ENCODE peak calls at places on chromosomes 12 and 14, in nine cellular contexts. One of them, this sample, is unnamed.

GRCh38 chr12:127550271-127550670 is 716.7 kb upstream of the TMEM132C start:
- DNase-seq in GM18507: no peak
- DNase-seq in CD8-positive, alpha-beta memory T cell: no peak
- DNase-seq in effector memory CD8-positive, alpha-beta T cell: no peak
- DNase-seq in GM12892: no peak
- DNase-seq in COLO829: no peak
- DNase-seq in non-pigmented ciliary epithelial cell: peak; percentile 36
- DNase-seq in AG20443: peak; percentile 15
- DNase-seq in globus pallidus: no peak
- DNase-seq in this sample: no peak

GRCh38 chr14:96564389-96564788 is 62.2 kb downstream of the PAPOLA start:
- DNase-seq in GM18507: no peak
- DNase-seq in CD8-positive, alpha-beta memory T cell: no peak
- DNase-seq in effector memory CD8-positive, alpha-beta T cell: no peak
- DNase-seq in GM12892: no peak
- DNase-seq in COLO829: no peak
- DNase-seq in non-pigmented ciliary epithelial cell: no peak
- DNase-seq in AG20443: no peak
- DNase-seq in globus pallidus: no peak
- DNase-seq in this sample: peak; percentile 17

GRCh38 chr12:115756271-115756670 is 521.2 kb downstream of the MED13L start:
- DNase-seq in GM18507: no peak
- DNase-seq in CD8-positive, alpha-beta memory T cell: no peak
- DNase-seq in effector memory CD8-positive, alpha-beta T cell: no peak
- DNase-seq in GM12892: no peak
- DNase-seq in COLO829: no peak
- DNase-seq in non-pigmented ciliary epithelial cell: no peak
- DNase-seq in AG20443: no peak
- DNase-seq in globus pallidus: no peak
- DNase-seq in this sample: no peak

GRCh38 chr12:89250213-89250612 is 102.1 kb downstream of the DUSP6 start:
- DNase-seq in GM18507: no peak
- DNase-seq in CD8-positive, alpha-beta memory T cell: no peak
- DNase-seq in effector memory CD8-positive, alpha-beta T cell: no peak
- DNase-seq in GM12892: no peak
- DNase-seq in COLO829: no peak
- DNase-seq in non-pigmented ciliary epithelial cell: no peak
- DNase-seq in AG20443: no peak
- DNase-seq in globus pallidus: no peak
- DNase-seq in this sample: no peak

GRCh38 chr14:89603938-89604480 is 187.0 kb upstream of the FOXN3 start:
- DNase-seq in GM18507: no peak
- DNase-seq in CD8-positive, alpha-beta memory T cell: no peak
- DNase-seq in effector memory CD8-positive, alpha-beta T cell: no peak
- DNase-seq in GM12892: no peak
- DNase-seq in COLO829: no peak
- DNase-seq in non-pigmented ciliary epithelial cell: no peak
- DNase-seq in AG20443: no peak
- DNase-seq in globus pallidus: no peak
- DNase-seq in this sample: no peak

GRCh38 chr12:116274552-116275375 is 2.7 kb downstream of the MED13L start:
- DNase-seq in GM18507: no peak
- DNase-seq in CD8-positive, alpha-beta memory T cell: no peak
- DNase-seq in effector memory CD8-positive, alpha-beta T cell: no peak
- DNase-seq in GM12892: no peak
- DNase-seq in COLO829: no peak
- DNase-seq in non-pigmented ciliary epithelial cell: no peak
- DNase-seq in AG20443: no peak
- DNase-seq in globus pallidus: no peak
- DNase-seq in this sample: no peak

GRCh38 chr12:92912052-92912451 is 17.0 kb downstream of the EEA1 start:
- DNase-seq in GM18507: no peak
- DNase-seq in CD8-positive, alpha-beta memory T cell: no peak
- DNase-seq in effector memory CD8-positive, alpha-beta T cell: no peak
- DNase-seq in GM12892: no peak
- DNase-seq in COLO829: peak; percentile 85
- DNase-seq in non-pigmented ciliary epithelial cell: no peak
- DNase-seq in AG20443: no peak
- DNase-seq in globus pallidus: no peak
- DNase-seq in this sample: no peak

GRCh38 chr12:132330549-132330881 is 1.1 kb upstream of the GALNT9 start:
- DNase-seq in GM18507: no peak
- DNase-seq in CD8-positive, alpha-beta memory T cell: no peak
- DNase-seq in effector memory CD8-positive, alpha-beta T cell: no peak
- DNase-seq in GM12892: no peak
- DNase-seq in COLO829: no peak
- DNase-seq in non-pigmented ciliary epithelial cell: no peak
- DNase-seq in AG20443: no peak
- DNase-seq in globus pallidus: no peak
- DNase-seq in this sample: no peak

GRCh38 chr12:91216871-91217270 is 34.3 kb upstream of the DCN start:
- DNase-seq in GM18507: no peak
- DNase-seq in CD8-positive, alpha-beta memory T cell: no peak
- DNase-seq in effector memory CD8-positive, alpha-beta T cell: no peak
- DNase-seq in GM12892: no peak
- DNase-seq in COLO829: no peak
- DNase-seq in non-pigmented ciliary epithelial cell: no peak
- DNase-seq in AG20443: no peak
- DNase-seq in globus pallidus: no peak
- DNase-seq in this sample: no peak

GRCh38 chr12:19882418-19882817 is 443.1 kb downstream of the AEBP2 start:
- DNase-seq in GM18507: no peak
- DNase-seq in CD8-positive, alpha-beta memory T cell: no peak
- DNase-seq in effector memory CD8-positive, alpha-beta T cell: no peak
- DNase-seq in GM12892: no peak
- DNase-seq in COLO829: no peak
- DNase-seq in non-pigmented ciliary epithelial cell: no peak
- DNase-seq in AG20443: no peak
- DNase-seq in globus pallidus: no peak
- DNase-seq in this sample: peak; percentile 32

GRCh38 chr12:116015525-116015924 is 262.0 kb downstream of the MED13L start:
- DNase-seq in GM18507: no peak
- DNase-seq in CD8-positive, alpha-beta memory T cell: no peak
- DNase-seq in effector memory CD8-positive, alpha-beta T cell: no peak
- DNase-seq in GM12892: no peak
- DNase-seq in COLO829: peak; percentile 28
- DNase-seq in non-pigmented ciliary epithelial cell: peak; percentile 41
- DNase-seq in AG20443: peak; percentile 55
- DNase-seq in globus pallidus: peak; percentile 58
- DNase-seq in this sample: peak; percentile 33

GRCh38 chr12:92649511-92650227 is 53.1 kb upstream of the PLEKHG7 start:
- DNase-seq in GM18507: peak; percentile 18
- DNase-seq in CD8-positive, alpha-beta memory T cell: peak; percentile 73
- DNase-seq in effector memory CD8-positive, alpha-beta T cell: peak; percentile 59
- DNase-seq in GM12892: peak; percentile 18
- DNase-seq in COLO829: peak; percentile 73
- DNase-seq in non-pigmented ciliary epithelial cell: peak; percentile 74
- DNase-seq in AG20443: peak; percentile 87
- DNase-seq in globus pallidus: peak; percentile 70
- DNase-seq in this sample: peak; percentile 77

GRCh38 chr14:99841436-99842071 is 48.3 kb downstream of the EML1 start:
- DNase-seq in GM18507: no peak
- DNase-seq in CD8-positive, alpha-beta memory T cell: no peak
- DNase-seq in effector memory CD8-positive, alpha-beta T cell: no peak
- DNase-seq in GM12892: no peak
- DNase-seq in COLO829: no peak
- DNase-seq in non-pigmented ciliary epithelial cell: no peak
- DNase-seq in AG20443: no peak
- DNase-seq in globus pallidus: no peak
- DNase-seq in this sample: peak; percentile 24

GRCh38 chr12:96048392-96048969 is 13.1 kb upstream of the LTA4H start:
- DNase-seq in GM18507: no peak
- DNase-seq in CD8-positive, alpha-beta memory T cell: no peak
- DNase-seq in effector memory CD8-positive, alpha-beta T cell: no peak
- DNase-seq in GM12892: no peak
- DNase-seq in COLO829: no peak
- DNase-seq in non-pigmented ciliary epithelial cell: no peak
- DNase-seq in AG20443: no peak
- DNase-seq in globus pallidus: no peak
- DNase-seq in this sample: no peak

GRCh38 chr14:53564870-53565269 is 391.8 kb downstream of the BMP4 start:
- DNase-seq in GM18507: no peak
- DNase-seq in CD8-positive, alpha-beta memory T cell: no peak
- DNase-seq in effector memory CD8-positive, alpha-beta T cell: no peak
- DNase-seq in GM12892: no peak
- DNase-seq in COLO829: no peak
- DNase-seq in non-pigmented ciliary epithelial cell: no peak
- DNase-seq in AG20443: no peak
- DNase-seq in globus pallidus: no peak
- DNase-seq in this sample: no peak

GRCh38 chr12:26520154-26520553 is 312.8 kb downstream of the ITPR2 start:
- DNase-seq in GM18507: no peak
- DNase-seq in CD8-positive, alpha-beta memory T cell: no peak
- DNase-seq in effector memory CD8-positive, alpha-beta T cell: no peak
- DNase-seq in GM12892: no peak
- DNase-seq in COLO829: no peak
- DNase-seq in non-pigmented ciliary epithelial cell: no peak
- DNase-seq in AG20443: no peak
- DNase-seq in globus pallidus: no peak
- DNase-seq in this sample: peak; percentile 42

GRCh38 chr14:34722723-34723545 is 8.5 kb upstream of the CFL2 start:
- DNase-seq in GM18507: no peak
- DNase-seq in CD8-positive, alpha-beta memory T cell: no peak
- DNase-seq in effector memory CD8-positive, alpha-beta T cell: peak; percentile 19
- DNase-seq in GM12892: peak; percentile 43
- DNase-seq in COLO829: peak; percentile 69
- DNase-seq in non-pigmented ciliary epithelial cell: no peak
- DNase-seq in AG20443: peak; percentile 79
- DNase-seq in globus pallidus: peak; percentile 82
- DNase-seq in this sample: peak; percentile 45

GRCh38 chr12:51195841-51196240 is 22.0 kb downstream of the POU6F1 start:
- DNase-seq in GM18507: no peak
- DNase-seq in CD8-positive, alpha-beta memory T cell: no peak
- DNase-seq in effector memory CD8-positive, alpha-beta T cell: no peak
- DNase-seq in GM12892: no peak
- DNase-seq in COLO829: no peak
- DNase-seq in non-pigmented ciliary epithelial cell: no peak
- DNase-seq in AG20443: no peak
- DNase-seq in globus pallidus: no peak
- DNase-seq in this sample: no peak

GRCh38 chr12:50732591-50732990 is 31.3 kb upstream of the ATF1 start:
- DNase-seq in GM18507: no peak
- DNase-seq in CD8-positive, alpha-beta memory T cell: no peak
- DNase-seq in effector memory CD8-positive, alpha-beta T cell: no peak
- DNase-seq in GM12892: no peak
- DNase-seq in COLO829: no peak
- DNase-seq in non-pigmented ciliary epithelial cell: peak; percentile 85
- DNase-seq in AG20443: peak; percentile 89
- DNase-seq in globus pallidus: no peak
- DNase-seq in this sample: no peak

GRCh38 chr12:57479376-57480115 is at the start of gene ARHGAP9:
- DNase-seq in GM18507: no peak
- DNase-seq in CD8-positive, alpha-beta memory T cell: peak; percentile 87
- DNase-seq in effector memory CD8-positive, alpha-beta T cell: peak; percentile 57
- DNase-seq in GM12892: no peak
- DNase-seq in COLO829: no peak
- DNase-seq in non-pigmented ciliary epithelial cell: no peak
- DNase-seq in AG20443: no peak
- DNase-seq in globus pallidus: no peak
- DNase-seq in this sample: no peak

GRCh38 chr12:100794441-100795192 is at the start of gene ANO4:
- DNase-seq in GM18507: no peak
- DNase-seq in CD8-positive, alpha-beta memory T cell: no peak
- DNase-seq in effector memory CD8-positive, alpha-beta T cell: no peak
- DNase-seq in GM12892: no peak
- DNase-seq in COLO829: no peak
- DNase-seq in non-pigmented ciliary epithelial cell: no peak
- DNase-seq in AG20443: peak; percentile 24
- DNase-seq in globus pallidus: peak; percentile 73
- DNase-seq in this sample: no peak

GRCh38 chr14:21933681-21934080 is 260.1 kb upstream of the OR4E1 start:
- DNase-seq in GM18507: no peak
- DNase-seq in CD8-positive, alpha-beta memory T cell: no peak
- DNase-seq in effector memory CD8-positive, alpha-beta T cell: no peak
- DNase-seq in GM12892: no peak
- DNase-seq in COLO829: no peak
- DNase-seq in non-pigmented ciliary epithelial cell: no peak
- DNase-seq in AG20443: no peak
- DNase-seq in globus pallidus: no peak
- DNase-seq in this sample: no peak

GRCh38 chr12:51592034-51592705 is 1.1 kb downstream of the SCN8A start:
- DNase-seq in GM18507: no peak
- DNase-seq in CD8-positive, alpha-beta memory T cell: no peak
- DNase-seq in effector memory CD8-positive, alpha-beta T cell: no peak
- DNase-seq in GM12892: no peak
- DNase-seq in COLO829: peak; percentile 8
- DNase-seq in non-pigmented ciliary epithelial cell: peak; percentile 31
- DNase-seq in AG20443: peak; percentile 58
- DNase-seq in globus pallidus: no peak
- DNase-seq in this sample: no peak

GRCh38 chr14:63654346-63654745 is 12.7 kb upstream of the WDR89 start:
- DNase-seq in GM18507: no peak
- DNase-seq in CD8-positive, alpha-beta memory T cell: no peak
- DNase-seq in effector memory CD8-positive, alpha-beta T cell: no peak
- DNase-seq in GM12892: no peak
- DNase-seq in COLO829: no peak
- DNase-seq in non-pigmented ciliary epithelial cell: no peak
- DNase-seq in AG20443: peak; percentile 50
- DNase-seq in globus pallidus: no peak
- DNase-seq in this sample: no peak

GRCh38 chr14:38481939-38482678 is 226.2 kb upstream of the CLEC14A start:
- DNase-seq in GM18507: no peak
- DNase-seq in CD8-positive, alpha-beta memory T cell: no peak
- DNase-seq in effector memory CD8-positive, alpha-beta T cell: no peak
- DNase-seq in GM12892: no peak
- DNase-seq in COLO829: no peak
- DNase-seq in non-pigmented ciliary epithelial cell: no peak
- DNase-seq in AG20443: peak; percentile 62
- DNase-seq in globus pallidus: no peak
- DNase-seq in this sample: no peak

GRCh38 chr14:99001241-99001640 is 270.8 kb downstream of the BCL11B start:
- DNase-seq in GM18507: no peak
- DNase-seq in CD8-positive, alpha-beta memory T cell: no peak
- DNase-seq in effector memory CD8-positive, alpha-beta T cell: no peak
- DNase-seq in GM12892: no peak
- DNase-seq in COLO829: no peak
- DNase-seq in non-pigmented ciliary epithelial cell: no peak
- DNase-seq in AG20443: no peak
- DNase-seq in globus pallidus: no peak
- DNase-seq in this sample: no peak

GRCh38 chr14:95260537-95261440 is 58.9 kb downstream of the CLMN start:
- DNase-seq in GM18507: no peak
- DNase-seq in CD8-positive, alpha-beta memory T cell: no peak
- DNase-seq in effector memory CD8-positive, alpha-beta T cell: no peak
- DNase-seq in GM12892: no peak
- DNase-seq in COLO829: peak; percentile 42
- DNase-seq in non-pigmented ciliary epithelial cell: peak; percentile 87
- DNase-seq in AG20443: no peak
- DNase-seq in globus pallidus: no peak
- DNase-seq in this sample: no peak

GRCh38 chr14:31944256-31945073 is 132.6 kb upstream of the ARHGAP5 start:
- DNase-seq in GM18507: no peak
- DNase-seq in CD8-positive, alpha-beta memory T cell: no peak
- DNase-seq in effector memory CD8-positive, alpha-beta T cell: no peak
- DNase-seq in GM12892: no peak
- DNase-seq in COLO829: no peak
- DNase-seq in non-pigmented ciliary epithelial cell: no peak
- DNase-seq in AG20443: no peak
- DNase-seq in globus pallidus: no peak
- DNase-seq in this sample: peak; percentile 96

GRCh38 chr12:57452937-57453509 is 2.1 kb upstream of the INHBE start:
- DNase-seq in GM18507: no peak
- DNase-seq in CD8-positive, alpha-beta memory T cell: no peak
- DNase-seq in effector memory CD8-positive, alpha-beta T cell: no peak
- DNase-seq in GM12892: no peak
- DNase-seq in COLO829: no peak
- DNase-seq in non-pigmented ciliary epithelial cell: peak; percentile 36
- DNase-seq in AG20443: peak; percentile 79
- DNase-seq in globus pallidus: peak; percentile 60
- DNase-seq in this sample: peak; percentile 61

GRCh38 chr14:100628225-100628624 is 41.0 kb upstream of the BEGAIN start:
- DNase-seq in GM18507: no peak
- DNase-seq in CD8-positive, alpha-beta memory T cell: no peak
- DNase-seq in effector memory CD8-positive, alpha-beta T cell: no peak
- DNase-seq in GM12892: no peak
- DNase-seq in COLO829: no peak
- DNase-seq in non-pigmented ciliary epithelial cell: no peak
- DNase-seq in AG20443: no peak
- DNase-seq in globus pallidus: no peak
- DNase-seq in this sample: no peak

GRCh38 chr12:69988601-69989194 is 163.7 kb downstream of the MYRFL start:
- DNase-seq in GM18507: no peak
- DNase-seq in CD8-positive, alpha-beta memory T cell: no peak
- DNase-seq in effector memory CD8-positive, alpha-beta T cell: no peak
- DNase-seq in GM12892: no peak
- DNase-seq in COLO829: no peak
- DNase-seq in non-pigmented ciliary epithelial cell: peak; percentile 14
- DNase-seq in AG20443: peak; percentile 36
- DNase-seq in globus pallidus: no peak
- DNase-seq in this sample: no peak

This sample was measured in NCI-H446.